ENCODE peak calls at places on chromosomes 2 and 18, in eight cellular contexts. One of them, this sample, is unnamed.

GRCh38 chr18:57771183-57771582 is 31.9 kb downstream of the ATP8B1 start:
- DNase-seq in MM.1S: no peak
- DNase-seq in body of pancreas: no peak
- DNase-seq in fibroblast of mammary gland: no peak
- DNase-seq in K562: no peak
- DNase-seq in HFF-Myc: no peak
- DNase-seq in dorsolateral prefrontal cortex: no peak
- DNase-seq in neural progenitor cell: no peak
- DNase-seq in this sample: peak; percentile 83

GRCh38 chr2:162840598-162841246 is 2.2 kb upstream of the KCNH7 start:
- DNase-seq in neural progenitor cell: peak; percentile 90
- DNase-seq in fibroblast of mammary gland: peak; percentile 62
- DNase-seq in body of pancreas: peak; percentile 75
- DNase-seq in dorsolateral prefrontal cortex: peak; percentile 50
- DNase-seq in MM.1S: peak; percentile 76
- DNase-seq in K562: peak; percentile 17
- DNase-seq in HFF-Myc: peak; percentile 32
- DNase-seq in this sample: peak; percentile 72

GRCh38 chr18:22417496-22418188 is at the start of gene CTAGE1:
- DNase-seq in body of pancreas: no peak
- DNase-seq in dorsolateral prefrontal cortex: no peak
- DNase-seq in MM.1S: no peak
- DNase-seq in K562: no peak
- DNase-seq in fibroblast of mammary gland: no peak
- DNase-seq in neural progenitor cell: peak; percentile 38
- DNase-seq in HFF-Myc: no peak
- DNase-seq in this sample: no peak

GRCh38 chr2:162138310-162138709 is 13.7 kb downstream of the GCG start:
- DNase-seq in HFF-Myc: no peak
- DNase-seq in fibroblast of mammary gland: no peak
- DNase-seq in MM.1S: no peak
- DNase-seq in neural progenitor cell: no peak
- DNase-seq in body of pancreas: no peak
- DNase-seq in K562: no peak
- DNase-seq in dorsolateral prefrontal cortex: no peak
- DNase-seq in this sample: no peak

GRCh38 chr2:203891474-203891873 is 23.9 kb downstream of the CTLA4 start:
- DNase-seq in HFF-Myc: no peak
- DNase-seq in K562: no peak
- DNase-seq in neural progenitor cell: no peak
- DNase-seq in MM.1S: peak; percentile 29
- DNase-seq in fibroblast of mammary gland: peak; percentile 15
- DNase-seq in body of pancreas: no peak
- DNase-seq in dorsolateral prefrontal cortex: no peak
- DNase-seq in this sample: peak; percentile 68

GRCh38 chr2:6909431-6910385 is 7.5 kb upstream of the RNF144A start:
- DNase-seq in K562: no peak
- DNase-seq in body of pancreas: no peak
- DNase-seq in MM.1S: peak; percentile 67
- DNase-seq in neural progenitor cell: no peak
- DNase-seq in fibroblast of mammary gland: no peak
- DNase-seq in dorsolateral prefrontal cortex: no peak
- DNase-seq in HFF-Myc: no peak
- DNase-seq in this sample: no peak

GRCh38 chr2:231413921-231414476 is 18.5 kb downstream of the B3GNT7 start:
- DNase-seq in fibroblast of mammary gland: no peak
- DNase-seq in body of pancreas: no peak
- DNase-seq in MM.1S: no peak
- DNase-seq in neural progenitor cell: no peak
- DNase-seq in HFF-Myc: no peak
- DNase-seq in dorsolateral prefrontal cortex: no peak
- DNase-seq in K562: no peak
- DNase-seq in this sample: no peak

GRCh38 chr2:187233811-187234210 is 214.2 kb downstream of the CALCRL start:
- DNase-seq in neural progenitor cell: no peak
- DNase-seq in body of pancreas: no peak
- DNase-seq in fibroblast of mammary gland: peak; percentile 43
- DNase-seq in MM.1S: no peak
- DNase-seq in HFF-Myc: no peak
- DNase-seq in K562: no peak
- DNase-seq in dorsolateral prefrontal cortex: no peak
- DNase-seq in this sample: peak; percentile 53

GRCh38 chr18:6482198-6482977 is 67.7 kb upstream of the L3MBTL4 start:
- DNase-seq in MM.1S: peak; percentile 45
- DNase-seq in neural progenitor cell: peak; percentile 83
- DNase-seq in K562: peak; percentile 49
- DNase-seq in HFF-Myc: peak; percentile 20
- DNase-seq in body of pancreas: peak; percentile 56
- DNase-seq in dorsolateral prefrontal cortex: peak; percentile 36
- DNase-seq in fibroblast of mammary gland: peak; percentile 93
- DNase-seq in this sample: peak; percentile 38

GRCh38 chr2:234992196-234992595 is 40.4 kb downstream of the SH3BP4 start:
- DNase-seq in neural progenitor cell: no peak
- DNase-seq in K562: no peak
- DNase-seq in body of pancreas: no peak
- DNase-seq in fibroblast of mammary gland: no peak
- DNase-seq in MM.1S: no peak
- DNase-seq in dorsolateral prefrontal cortex: no peak
- DNase-seq in HFF-Myc: no peak
- DNase-seq in this sample: no peak

GRCh38 chr18:35174093-35174731 is 66.6 kb upstream of the ZNF397 start:
- DNase-seq in fibroblast of mammary gland: no peak
- DNase-seq in neural progenitor cell: no peak
- DNase-seq in HFF-Myc: no peak
- DNase-seq in dorsolateral prefrontal cortex: no peak
- DNase-seq in MM.1S: peak; percentile 66
- DNase-seq in K562: peak; percentile 29
- DNase-seq in body of pancreas: no peak
- DNase-seq in this sample: no peak

GRCh38 chr2:72180351-72180750 is 32.7 kb upstream of the CYP26B1 start:
- DNase-seq in K562: no peak
- DNase-seq in body of pancreas: no peak
- DNase-seq in fibroblast of mammary gland: no peak
- DNase-seq in dorsolateral prefrontal cortex: no peak
- DNase-seq in HFF-Myc: no peak
- DNase-seq in MM.1S: no peak
- DNase-seq in neural progenitor cell: no peak
- DNase-seq in this sample: no peak

GRCh38 chr2:199485732-199486335 is 28.1 kb upstream of the SATB2 start:
- DNase-seq in body of pancreas: peak; percentile 72
- DNase-seq in dorsolateral prefrontal cortex: peak; percentile 77
- DNase-seq in MM.1S: peak; percentile 53
- DNase-seq in fibroblast of mammary gland: peak; percentile 54
- DNase-seq in HFF-Myc: peak; percentile 27
- DNase-seq in K562: peak; percentile 61
- DNase-seq in neural progenitor cell: peak; percentile 83
- DNase-seq in this sample: peak; percentile 37

GRCh38 chr2:233838251-233838650 is 16.1 kb downstream of the HJURP start:
- DNase-seq in dorsolateral prefrontal cortex: no peak
- DNase-seq in body of pancreas: peak; percentile 5
- DNase-seq in neural progenitor cell: no peak
- DNase-seq in K562: no peak
- DNase-seq in MM.1S: no peak
- DNase-seq in HFF-Myc: no peak
- DNase-seq in fibroblast of mammary gland: no peak
- DNase-seq in this sample: no peak

GRCh38 chr18:13240060-13240725 is 21.6 kb downstream of the LDLRAD4 start:
- DNase-seq in HFF-Myc: no peak
- DNase-seq in MM.1S: no peak
- DNase-seq in fibroblast of mammary gland: no peak
- DNase-seq in body of pancreas: no peak
- DNase-seq in neural progenitor cell: no peak
- DNase-seq in K562: no peak
- DNase-seq in dorsolateral prefrontal cortex: no peak
- DNase-seq in this sample: no peak

GRCh38 chr2:223734346-223734745 is 103.0 kb downstream of the AP1S3 start:
- DNase-seq in HFF-Myc: no peak
- DNase-seq in neural progenitor cell: no peak
- DNase-seq in fibroblast of mammary gland: peak; percentile 18
- DNase-seq in dorsolateral prefrontal cortex: no peak
- DNase-seq in K562: no peak
- DNase-seq in body of pancreas: no peak
- DNase-seq in MM.1S: no peak
- DNase-seq in this sample: no peak

GRCh38 chr18:32093106-32093511 is 1.4 kb downstream of the RNF138 start:
- DNase-seq in neural progenitor cell: peak; percentile 86
- DNase-seq in K562: no peak
- DNase-seq in body of pancreas: peak; percentile 55
- DNase-seq in HFF-Myc: no peak
- DNase-seq in fibroblast of mammary gland: peak; percentile 56
- DNase-seq in MM.1S: peak; percentile 51
- DNase-seq in dorsolateral prefrontal cortex: no peak
- DNase-seq in this sample: peak; percentile 30

GRCh38 chr2:46248171-46248570 is 49.0 kb upstream of the EPAS1 start:
- DNase-seq in body of pancreas: no peak
- DNase-seq in HFF-Myc: no peak
- DNase-seq in dorsolateral prefrontal cortex: no peak
- DNase-seq in fibroblast of mammary gland: no peak
- DNase-seq in K562: no peak
- DNase-seq in neural progenitor cell: no peak
- DNase-seq in MM.1S: no peak
- DNase-seq in this sample: no peak

GRCh38 chr2:199261221-199261620 is 196.5 kb downstream of the SATB2 start:
- DNase-seq in dorsolateral prefrontal cortex: no peak
- DNase-seq in K562: no peak
- DNase-seq in fibroblast of mammary gland: peak; percentile 96
- DNase-seq in HFF-Myc: peak; percentile 47
- DNase-seq in MM.1S: no peak
- DNase-seq in neural progenitor cell: peak; percentile 3
- DNase-seq in body of pancreas: no peak
- DNase-seq in this sample: peak; percentile 18

GRCh38 chr2:239101071-239101470 is 253.2 kb downstream of the TWIST2 start:
- DNase-seq in HFF-Myc: no peak
- DNase-seq in MM.1S: no peak
- DNase-seq in K562: no peak
- DNase-seq in body of pancreas: no peak
- DNase-seq in fibroblast of mammary gland: no peak
- DNase-seq in dorsolateral prefrontal cortex: no peak
- DNase-seq in neural progenitor cell: no peak
- DNase-seq in this sample: no peak
- TF ChIP-seq CTCF in HFF-Myc: no peak
- TF ChIP-seq CTCF in MM.1S: no peak
- TF ChIP-seq CTCF in K562: no peak
- TF ChIP-seq CTCF in body of pancreas: no peak
- TF ChIP-seq CTCF in fibroblast of mammary gland: no peak
- TF ChIP-seq CTCF in dorsolateral prefrontal cortex: no peak
- TF ChIP-seq CTCF in neural progenitor cell: no peak
- TF ChIP-seq CTCF in this sample: no peak

GRCh38 chr2:10883880-10884529 is 27.7 kb upstream of the KCNF1 start:
- DNase-seq in body of pancreas: no peak
- DNase-seq in neural progenitor cell: no peak
- DNase-seq in HFF-Myc: no peak
- DNase-seq in fibroblast of mammary gland: no peak
- DNase-seq in MM.1S: no peak
- DNase-seq in dorsolateral prefrontal cortex: peak; percentile 39
- DNase-seq in K562: no peak
- DNase-seq in this sample: no peak

GRCh38 chr2:10884530-10885478 is 26.9 kb upstream of the KCNF1 start:
- DNase-seq in K562: no peak
- DNase-seq in MM.1S: no peak
- DNase-seq in fibroblast of mammary gland: no peak
- DNase-seq in dorsolateral prefrontal cortex: no peak
- DNase-seq in HFF-Myc: no peak
- DNase-seq in neural progenitor cell: no peak
- DNase-seq in body of pancreas: no peak
- DNase-seq in this sample: no peak

GRCh38 chr2:10882568-10882967 is 29.2 kb upstream of the KCNF1 start:
- DNase-seq in body of pancreas: no peak
- DNase-seq in fibroblast of mammary gland: no peak
- DNase-seq in HFF-Myc: no peak
- DNase-seq in K562: no peak
- DNase-seq in neural progenitor cell: no peak
- DNase-seq in dorsolateral prefrontal cortex: no peak
- DNase-seq in MM.1S: no peak
- DNase-seq in this sample: no peak

GRCh38 chr2:10880586-10881321 is 31.0 kb upstream of the KCNF1 start:
- DNase-seq in fibroblast of mammary gland: no peak
- DNase-seq in HFF-Myc: no peak
- DNase-seq in body of pancreas: no peak
- DNase-seq in dorsolateral prefrontal cortex: no peak
- DNase-seq in K562: no peak
- DNase-seq in MM.1S: no peak
- DNase-seq in neural progenitor cell: no peak
- DNase-seq in this sample: no peak

GRCh38 chr2:10883066-10883465 is 28.7 kb upstream of the KCNF1 start:
- DNase-seq in body of pancreas: no peak
- DNase-seq in neural progenitor cell: no peak
- DNase-seq in dorsolateral prefrontal cortex: no peak
- DNase-seq in MM.1S: no peak
- DNase-seq in K562: no peak
- DNase-seq in fibroblast of mammary gland: no peak
- DNase-seq in HFF-Myc: no peak
- DNase-seq in this sample: no peak
- H3K4me3 ChIP-seq in body of pancreas: no peak overlapping the region
- H3K4me3 ChIP-seq in neural progenitor cell: no peak overlapping the region
- H3K4me3 ChIP-seq in dorsolateral prefrontal cortex: no peak overlapping the region
- H3K4me3 ChIP-seq in MM.1S: no peak overlapping the region
- H3K4me3 ChIP-seq in K562: no peak overlapping the region
- H3K4me3 ChIP-seq in fibroblast of mammary gland: no peak overlapping the region
- H3K4me3 ChIP-seq in HFF-Myc: no peak overlapping the region
- H3K4me3 ChIP-seq in this sample: no peak overlapping the region

DNA sequence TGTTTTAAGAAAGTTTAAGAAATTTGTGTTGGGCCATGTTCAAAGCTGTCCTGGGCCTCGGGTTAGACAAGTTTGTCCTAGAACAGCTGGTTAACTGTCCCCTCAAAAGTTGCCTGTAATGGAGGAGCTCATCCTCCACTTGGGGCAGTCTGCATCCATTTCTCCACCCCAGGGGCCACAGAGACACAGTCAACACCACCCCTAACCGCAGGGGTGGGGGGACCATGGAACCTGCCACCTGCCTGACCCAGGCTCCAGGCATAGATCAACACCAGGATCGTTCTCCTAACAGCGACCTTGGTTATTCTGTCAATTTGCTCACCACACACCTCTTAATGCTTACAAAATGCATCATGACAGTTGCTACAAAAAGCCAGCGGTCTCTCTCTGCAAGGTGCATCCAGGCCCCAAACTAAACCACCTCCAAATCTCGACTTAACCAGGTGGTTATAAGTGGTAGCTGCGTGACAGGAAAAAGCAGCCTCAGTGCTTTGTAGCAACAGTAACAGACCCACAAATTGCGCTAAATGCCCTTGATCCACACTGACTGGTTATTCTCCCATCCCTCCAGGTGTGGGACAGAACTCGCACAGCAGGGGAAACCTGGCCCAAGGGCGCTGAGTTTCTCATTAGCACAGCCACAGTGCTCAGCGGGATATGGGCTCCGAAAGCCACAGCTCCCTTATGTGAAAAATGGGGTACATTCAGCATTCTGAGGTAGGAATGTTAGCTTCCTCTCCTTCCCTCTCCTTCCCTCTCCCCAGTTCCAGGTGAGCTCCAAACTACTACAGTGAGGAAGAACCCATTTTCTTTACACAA is 48.0 kb downstream of the HDLBP start:
- DNase-seq in HFF-Myc: no peak
- DNase-seq in body of pancreas: no peak
- DNase-seq in dorsolateral prefrontal cortex: no peak
- DNase-seq in neural progenitor cell: no peak
- DNase-seq in K562: no peak
- DNase-seq in fibroblast of mammary gland: no peak
- DNase-seq in MM.1S: no peak
- DNase-seq in this sample: no peak
- TF ChIP-seq CTCF in HFF-Myc: no peak
- TF ChIP-seq CTCF in body of pancreas: no peak
- TF ChIP-seq CTCF in dorsolateral prefrontal cortex: no peak
- TF ChIP-seq CTCF in neural progenitor cell: no peak
- TF ChIP-seq CTCF in K562: no peak
- TF ChIP-seq CTCF in fibroblast of mammary gland: no peak
- TF ChIP-seq CTCF in MM.1S: peak; percentile 16
- TF ChIP-seq CTCF in this sample: no peak

GRCh38 chr2:171409436-171409971 is 24.3 kb downstream of the METTL8 start:
- DNase-seq in fibroblast of mammary gland: no peak
- DNase-seq in dorsolateral prefrontal cortex: no peak
- DNase-seq in neural progenitor cell: peak; percentile 46
- DNase-seq in MM.1S: no peak
- DNase-seq in HFF-Myc: no peak
- DNase-seq in body of pancreas: no peak
- DNase-seq in K562: no peak
- DNase-seq in this sample: no peak
- H3K4me3 ChIP-seq in fibroblast of mammary gland: no peak overlapping the region
- H3K4me3 ChIP-seq in dorsolateral prefrontal cortex: peak overlapping the region; percentile 51
- H3K4me3 ChIP-seq in neural progenitor cell: peak overlapping the region; percentile 40
- H3K4me3 ChIP-seq in MM.1S: no peak overlapping the region
- H3K4me3 ChIP-seq in HFF-Myc: peak overlapping the region; percentile 13
- H3K4me3 ChIP-seq in body of pancreas: no peak overlapping the region
- H3K4me3 ChIP-seq in K562: no peak overlapping the region
- H3K4me3 ChIP-seq in this sample: peak overlapping the region; percentile 9

This sample was measured in bronchial epithelial cell.